ENCODE peak calls at places on chromosomes 7 and 10, in six cellular contexts. T is uterus, K is AG10803, V is fibroblast of mammary gland, F is hepatocyte, U is MM.1S. N is an unnamed sample.

GRCh38 chr10:51397695-51398094 is 301.7 kb downstream of the CSTF2T start:
- DNase-seq in F (peak), U (no peak), T (peak), V (peak), K (peak), N (peak)

GRCh38 chr7:15832996-15833395 is 146.5 kb upstream of the MEOX2 start:
- DNase-seq in T (no peak), V (peak), K (no peak), F (peak), U (no peak), N (peak)

GRCh38 chr10:31204090-31204489 is 114.9 kb upstream of the ZEB1 start:
- DNase-seq in K (peak), F (no peak), V (peak), T (no peak), U (no peak), N (peak)

GRCh38 chr7:69177326-69177897 is 420.9 kb upstream of the AUTS2 start:
- DNase-seq in V (no peak), K (peak), U (no peak), T (peak), F (no peak), N (peak)

GRCh38 chr7:150901160-150902035 is 49.1 kb downstream of the AOC1 start:
- DNase-seq in T (no peak), F (peak), K (no peak), V (no peak), U (no peak), N (no peak)

GRCh38 chr10:43576062-43576461 is 1.6 kb upstream of the ZNF239 start:
- DNase-seq in T (no peak), U (no peak), V (no peak), F (no peak), K (no peak), N (no peak)

GRCh38 chr7:69276011-69276729 is 322.1 kb upstream of the AUTS2 start:
- DNase-seq in U (no peak), F (peak), K (peak), V (peak), T (peak), N (peak)

GRCh38 chr7:71770269-71770907 is 638.4 kb downstream of the GALNT17 start:
- DNase-seq in V (no peak), T (no peak), U (no peak), K (no peak), F (no peak), N (no peak)

GRCh38 chr10:1476106-1476803 is 261.1 kb downstream of the ADARB2 start:
- DNase-seq in K (no peak), V (no peak), T (no peak), F (no peak), U (no peak), N (no peak)

GRCh38 chr7:30548762-30549344 is 44.2 kb upstream of the GGCT start:
- DNase-seq in F (peak), V (peak), T (peak), U (peak), K (peak), N (peak)

GRCh38 chr7:139490130-139490529 is 6.7 kb upstream of the KLRG2 start:
- DNase-seq in V (no peak), K (no peak), T (no peak), F (no peak), U (no peak), N (no peak)

GRCh38 chr10:93305122-93305521 is 177.0 kb downstream of the MYOF start:
- DNase-seq in F (no peak), K (no peak), U (no peak), V (no peak), T (no peak), N (no peak)

GRCh38 chr10:109430844-109431243 is 492.5 kb downstream of the XPNPEP1 start:
- DNase-seq in T (no peak), V (no peak), K (no peak), F (no peak), U (no peak), N (no peak)
- H3K4me3 ChIP-seq in T (no peak), V (no peak), K (no peak), F (no peak), U (no peak), N (no peak)

DNA sequence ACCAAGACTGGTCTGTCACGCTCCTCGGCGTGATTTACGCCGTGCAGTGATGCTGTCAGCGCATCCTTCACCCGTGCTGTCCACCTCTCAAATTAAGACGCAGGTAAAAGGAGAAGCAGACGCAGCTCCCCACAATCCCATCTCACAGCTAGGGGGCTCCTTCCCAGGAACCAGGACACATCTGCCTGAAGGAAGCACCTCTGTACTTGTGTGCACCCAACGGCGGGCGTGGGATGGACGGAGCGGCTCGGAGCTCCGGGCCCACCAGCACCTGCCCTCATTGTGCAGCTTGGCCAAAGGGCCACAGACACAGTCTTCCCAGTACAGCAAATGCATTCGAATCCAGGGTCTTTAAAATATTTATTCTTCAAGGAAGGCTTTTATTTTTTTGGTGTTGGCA is 55.3 kb downstream of the STK32C start:
- DNase-seq in K (no peak), U (no peak), T (no peak), F (no peak), V (no peak), N (no peak)
- TF ChIP-seq CTCF in K (peak), U (no peak), T (no peak), F (no peak), V (no peak), N (no peak)

DNA sequence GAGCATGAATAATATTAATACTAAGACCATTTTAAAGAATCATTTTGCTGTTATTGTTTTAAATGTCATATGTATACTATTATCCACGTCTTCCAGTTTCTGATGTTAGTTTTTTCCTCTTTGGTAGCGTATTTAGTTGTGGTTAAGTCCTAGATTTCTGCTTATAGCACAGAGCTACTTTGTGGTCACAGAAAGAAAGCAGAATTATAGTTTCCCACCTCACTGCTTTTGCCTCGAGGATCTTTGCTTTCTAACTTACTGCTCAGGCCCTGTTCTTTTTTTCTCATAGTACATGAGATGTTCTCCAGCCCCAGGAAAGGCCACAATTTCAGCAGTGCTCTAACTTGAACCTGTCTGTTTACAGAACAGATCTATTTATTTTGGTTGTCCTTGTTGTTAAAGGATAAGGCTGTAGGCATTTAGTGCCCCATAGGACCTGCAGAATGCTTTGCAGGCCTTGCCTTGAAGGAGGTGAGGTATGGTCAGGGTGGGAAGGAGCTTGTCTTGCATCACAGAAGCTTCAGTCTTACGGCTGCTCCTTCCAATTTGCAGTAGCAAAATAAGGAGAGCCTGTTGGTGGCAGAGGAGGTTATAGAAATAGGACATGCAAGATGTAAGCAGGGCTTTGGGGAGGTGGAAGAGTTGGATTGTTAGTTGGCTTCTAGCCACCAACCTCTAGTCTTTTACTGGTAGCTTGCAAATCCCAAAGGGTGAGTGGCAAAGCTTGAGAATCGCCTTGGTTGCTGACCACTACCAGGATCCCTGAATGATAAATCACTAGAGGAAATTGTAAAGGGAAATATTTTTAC is 129.1 kb downstream of the LRRC4 start:
- DNase-seq in U (peak), K (no peak), T (no peak), V (no peak), F (no peak), N (no peak)
- H3K4me3 ChIP-seq in U (no peak), K (no peak), T (no peak), V (no peak), F (no peak), N (no peak)

GRCh38 chr10:105803206-105803605 is 1162.1 kb downstream of the SORCS3 start:
- DNase-seq in U (no peak), T (no peak), F (peak), K (no peak), V (no peak), N (no peak)

GRCh38 chr10:105793071-105793470 is 1152.0 kb downstream of the SORCS3 start:
- DNase-seq in F (no peak), K (no peak), U (no peak), T (no peak), V (no peak), N (no peak)

GRCh38 chr10:105800626-105801025 is 1159.5 kb downstream of the SORCS3 start:
- DNase-seq in V (no peak), F (no peak), T (no peak), U (no peak), K (no peak), N (no peak)

DNA sequence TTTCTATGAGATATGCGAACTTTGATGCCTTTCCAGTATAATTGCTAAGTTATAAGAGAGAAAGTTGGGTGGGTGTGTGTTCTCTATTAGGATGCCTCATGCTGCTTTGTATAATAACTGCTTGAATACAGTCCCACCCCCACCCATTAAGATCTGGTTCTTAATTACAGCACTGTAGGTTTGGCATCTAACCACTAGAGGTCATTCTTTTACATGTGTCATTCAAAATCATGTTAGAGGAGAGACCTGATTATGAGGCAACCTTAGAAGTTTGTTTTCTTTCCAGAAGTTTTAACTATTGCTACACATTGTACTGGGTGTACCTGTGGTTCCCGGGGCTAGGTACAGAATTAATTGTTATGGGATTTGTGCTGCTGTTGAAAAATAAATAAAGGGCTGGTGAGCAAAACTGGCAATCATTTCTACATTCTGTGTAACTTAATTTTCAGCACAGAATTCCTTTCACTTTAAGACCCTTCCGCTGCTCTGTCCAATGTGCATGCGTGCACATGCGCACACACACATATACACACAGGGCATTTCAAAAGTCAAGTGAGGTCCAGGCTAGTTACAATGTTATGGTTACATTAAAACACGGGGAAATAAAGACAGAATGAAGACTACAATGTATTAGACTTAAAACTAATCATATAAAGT is 1156.3 kb downstream of the SORCS3 start:
- DNase-seq in T (no peak), V (peak), U (peak), F (peak), K (no peak), N (no peak)
- TF ChIP-seq CTCF in T (no peak), V (peak), U (peak), F (peak), K (peak), N (no peak)

GRCh38 chr7:984361-985126 is 1.6 kb downstream of the CYP2W1 start:
- DNase-seq in K (no peak), U (no peak), F (no peak), V (no peak), T (no peak), N (no peak)
- H3K4me3 ChIP-seq in K (no peak), U (no peak), F (no peak), V (no peak), T (no peak), N (no peak)

GRCh38 chr7:34757570-34758110 is 99.6 kb downstream of the NPSR1 start:
- DNase-seq in K (no peak), T (no peak), U (no peak), V (no peak), F (no peak), N (no peak)

GRCh38 chr7:34761627-34762026 is 103.6 kb downstream of the NPSR1 start:
- DNase-seq in T (no peak), K (peak), V (peak), F (no peak), U (no peak), N (no peak)

GRCh38 chr7:34758111-34758601 is 100.1 kb downstream of the NPSR1 start:
- DNase-seq in K (no peak), T (no peak), F (peak), V (no peak), U (no peak), N (no peak)

GRCh38 chr7:34760271-34760670 is 102.3 kb downstream of the NPSR1 start:
- DNase-seq in T (no peak), V (no peak), U (no peak), F (no peak), K (no peak), N (no peak)

DNA sequence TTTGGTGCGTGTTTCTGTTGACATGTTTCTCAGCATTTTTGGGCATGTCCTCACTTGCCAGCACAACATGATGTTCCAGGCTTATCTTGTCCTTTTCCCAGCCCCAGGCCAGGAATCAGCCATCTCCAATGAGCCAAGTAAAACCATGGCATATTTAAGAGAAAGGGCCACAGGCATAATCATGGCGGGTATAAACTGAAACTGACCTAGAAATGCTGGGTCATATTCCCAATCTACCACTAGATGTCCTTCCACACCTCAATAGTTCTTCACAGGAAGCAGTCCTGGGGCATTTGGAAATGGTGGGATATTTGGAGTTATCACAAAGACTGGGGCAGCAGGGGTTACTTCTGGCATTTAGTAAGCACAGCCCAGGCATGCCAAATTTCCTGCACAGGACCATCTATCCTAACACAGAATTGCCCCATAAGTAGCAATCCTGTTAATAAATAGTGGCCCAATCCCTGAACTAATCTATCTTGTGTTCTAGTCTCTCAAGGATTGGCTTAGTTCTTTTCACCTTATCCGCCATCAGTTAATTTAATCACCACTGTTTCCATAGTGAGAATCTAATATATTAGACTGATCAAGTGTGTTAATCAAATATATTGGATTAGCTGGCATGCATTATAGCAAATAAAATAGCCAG is 101.6 kb downstream of the NPSR1 start:
- DNase-seq in F (peak), U (peak), V (peak), K (peak), T (no peak), N (peak)
- TF ChIP-seq CTCF in F (peak), U (peak), V (peak), K (peak), T (no peak), N (peak)

DNA sequence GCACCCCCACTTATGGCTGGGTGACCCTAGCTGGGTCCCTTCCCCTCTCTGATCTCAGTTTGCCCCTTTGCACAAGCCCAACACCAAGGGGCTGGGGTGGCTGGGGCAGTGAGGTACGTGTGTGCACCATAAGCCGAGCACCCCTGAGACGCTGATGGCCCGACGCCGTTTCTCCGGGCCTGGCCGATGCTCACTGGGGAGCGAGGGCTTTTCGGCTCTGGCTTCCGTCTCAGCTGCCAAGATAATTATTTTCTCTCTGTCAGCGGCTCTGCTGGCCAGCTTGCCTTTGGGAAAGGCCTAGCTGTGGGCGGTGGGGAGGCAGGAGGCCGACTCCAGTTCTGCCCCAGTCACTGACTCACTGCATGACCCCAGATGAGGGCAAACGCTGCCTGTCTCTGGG is 91.0 kb downstream of the ZMIZ1 start:
- DNase-seq in U (no peak), F (no peak), V (peak), T (peak), K (peak), N (peak)
- H3K4me3 ChIP-seq in U (no peak), F (no peak), V (no peak), T (no peak), K (peak), N (no peak)

GRCh38 chr10:56351909-56352630 is 9.0 kb downstream of the ZWINT start:
- DNase-seq in U (no peak), T (no peak), K (no peak), V (no peak), F (no peak), N (no peak)

GRCh38 chr10:56346845-56347415 is 14.1 kb downstream of the ZWINT start:
- DNase-seq in K (no peak), T (no peak), V (no peak), F (no peak), U (no peak), N (no peak)

GRCh38 chr10:56348101-56348500 is 13.0 kb downstream of the ZWINT start:
- DNase-seq in T (no peak), U (no peak), K (no peak), V (no peak), F (no peak), N (no peak)

DNA sequence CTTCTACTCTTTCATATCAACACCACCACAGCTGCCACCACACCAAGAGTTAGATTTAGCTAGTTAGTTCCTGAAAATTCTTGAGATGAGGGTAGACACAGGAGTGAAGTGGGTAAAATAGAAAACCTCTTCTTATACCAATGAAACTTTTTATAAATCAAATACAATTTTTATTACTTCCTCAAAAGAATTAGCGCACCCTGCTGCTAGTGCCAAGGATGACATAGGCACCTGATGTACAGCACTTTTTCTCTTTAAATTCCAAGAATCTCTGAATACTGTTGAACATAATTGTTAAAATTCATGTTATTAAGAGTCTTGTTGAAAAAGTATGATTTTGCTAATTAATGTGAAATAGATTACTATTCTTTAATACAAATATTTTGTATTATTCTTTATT is 11.4 kb downstream of the ZWINT start:
- DNase-seq in T (no peak), U (no peak), K (no peak), F (no peak), V (no peak), N (no peak)
- TF ChIP-seq CTCF in T (no peak), U (peak), K (no peak), F (no peak), V (no peak), N (no peak)